ENCODE peak calls at places on chromosome 3, in seven cellular contexts. P, F, S, U, X, Z and E are unnamed samples.

GRCh38 chr3:131794766-131795381 is 239.9 kb downstream of the CPNE4 start:
- DNase-seq in Z (no peak), S (peak; percentile 47), X (peak; percentile 52), U (no peak), F (peak; percentile 51), P (peak; percentile 76), E (peak; percentile 57)

GRCh38 chr3:108305484-108306172 is 9.3 kb downstream of the HHLA2 start:
- DNase-seq in F (no peak), S (no peak), Z (no peak), P (peak; percentile 94), U (peak; percentile 70), X (no peak), E (no peak)

GRCh38 chr3:182325213-182325941 is 467.9 kb upstream of the ATP11B start:
- DNase-seq in U (no peak), F (no peak), P (peak; percentile 45), S (no peak), X (no peak), Z (no peak), E (no peak)

GRCh38 chr3:86785381-86785780 is 205.6 kb downstream of the VGLL3 start:
- DNase-seq in F (no peak), U (no peak), S (no peak), X (peak; percentile 72), Z (no peak), P (peak; percentile 54), E (no peak)

GRCh38 chr3:125175321-125176078 is 37.0 kb downstream of the SLC12A8 start:
- DNase-seq in S (no peak), X (no peak), F (no peak), U (no peak), Z (no peak), P (no peak), E (no peak)

GRCh38 chr3:131350506-131350905 is 31.1 kb upstream of the NUDT16 start:
- DNase-seq in P (peak; percentile 63), Z (no peak), F (no peak), X (peak; percentile 22), U (no peak), S (no peak), E (no peak)

GRCh38 chr3:136804164-136804563 is 14.8 kb upstream of the SLC35G2 start:
- DNase-seq in Z (no peak), U (no peak), P (no peak), F (no peak), S (no peak), X (no peak), E (no peak)

GRCh38 chr3:2628117-2628516 is 482.1 kb downstream of the IL5RA start:
- DNase-seq in X (no peak), U (no peak), S (no peak), Z (no peak), F (no peak), P (no peak), E (no peak)

GRCh38 chr3:120432105-120432860 is 18.5 kb downstream of the FSTL1 start:
- DNase-seq in Z (no peak), S (no peak), F (peak; percentile 63), P (no peak), X (peak; percentile 89), U (no peak), E (peak; percentile 58)

GRCh38 chr3:171066216-171066615 is 39.7 kb upstream of the SLC2A2 start:
- DNase-seq in Z (no peak), X (no peak), P (no peak), F (no peak), U (no peak), S (no peak), E (no peak)

GRCh38 chr3:10025205-10026083 is 793 bp upstream of the FANCD2 start:
- DNase-seq in F (no peak), Z (no peak), P (no peak), S (no peak), U (no peak), X (no peak), E (no peak)
- H3K4me1 ChIP-seq in F (peaks cover 8% of the 10 kb centered on the region), Z (peaks cover 28% of the 10 kb centered on the region), P (peaks cover 27% of the 10 kb centered on the region), S (peaks cover 36% of the 10 kb centered on the region), U (peaks cover 17% of the 10 kb centered on the region), X (peaks cover 12% of the 10 kb centered on the region), E (peaks cover 14% of the 10 kb centered on the region)

GRCh38 chr3:12906916-12907290 is 65.5 kb upstream of the RPL32 start:
- DNase-seq in U (no peak), X (no peak), F (no peak), P (no peak), Z (no peak), S (no peak), E (no peak)
- H3K36me3 ChIP-seq in U (peaks cover 73% of the 10 kb centered on the region), X (peaks cover 70% of the 10 kb centered on the region), F (peaks cover 48% of the 10 kb centered on the region), P (peaks cover 19% of the 10 kb centered on the region), Z (peaks cover 99% of the 10 kb centered on the region), S (peaks cover 99% of the 10 kb centered on the region), E (peaks cover 16% of the 10 kb centered on the region)

DNA sequence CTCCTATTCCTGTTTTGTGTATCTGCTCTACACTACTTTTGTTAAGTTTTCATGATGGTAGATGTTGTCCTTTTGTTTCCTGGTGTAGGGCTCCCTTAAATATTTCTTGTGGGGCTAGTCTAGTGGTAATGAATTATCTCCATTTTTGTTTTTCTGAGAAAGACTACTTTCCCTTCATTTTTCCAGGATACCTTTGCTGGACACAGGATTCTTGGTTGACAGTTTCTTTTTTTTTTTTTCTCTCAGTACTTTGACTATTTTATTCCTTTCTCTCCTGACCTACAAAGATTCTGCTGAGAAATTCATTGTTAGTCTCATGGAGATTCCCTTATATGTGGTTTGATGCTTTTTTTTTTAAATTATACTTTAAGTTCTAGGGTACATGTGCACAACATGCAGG is 38.0 kb downstream of the FAIM start:
- DNase-seq in Z (no peak), P (no peak), X (no peak), S (no peak), U (no peak), F (no peak), E (no peak)
- H3K9me3 ChIP-seq in Z (peaks cover 41% of the 10 kb centered on the region), P (no peaks in the 10 kb centered on the region), X (peaks cover 15% of the 10 kb centered on the region), S (no peaks in the 10 kb centered on the region), U (peaks cover 41% of the 10 kb centered on the region), F (peaks cover 13% of the 10 kb centered on the region), E (no peaks in the 10 kb centered on the region)

DNA sequence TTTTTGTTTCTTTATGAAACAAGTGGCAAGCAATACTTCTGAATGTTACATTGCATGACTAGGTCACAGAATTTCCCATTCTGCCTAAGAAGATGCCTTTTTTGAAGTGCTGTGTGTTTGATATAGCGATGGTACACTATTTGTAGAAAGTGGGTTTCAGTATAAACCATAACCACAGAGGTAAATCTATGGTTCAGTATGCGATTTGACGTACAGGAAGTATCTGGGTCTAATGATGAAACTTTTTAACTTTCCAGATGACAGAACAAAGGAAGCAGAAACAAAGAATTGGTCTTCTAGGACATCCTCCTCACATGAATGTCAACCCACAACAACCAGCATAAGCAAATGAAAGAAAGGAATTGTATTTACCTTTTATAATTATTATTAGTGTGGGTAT is 133.4 kb upstream of the BHLHE40 start:
- DNase-seq in P (no peak), X (no peak), F (no peak), U (no peak), S (no peak), Z (no peak), E (no peak)
- H3K4me1 ChIP-seq in P (no peaks in the 10 kb centered on the region), X (peaks cover 6% of the 10 kb centered on the region), F (no peaks in the 10 kb centered on the region), U (peaks cover 5% of the 10 kb centered on the region), S (peaks cover 50% of the 10 kb centered on the region), Z (peaks cover 20% of the 10 kb centered on the region), E (no peaks in the 10 kb centered on the region)

GRCh38 chr3:37052860-37053259 is 59.5 kb downstream of the MLH1 start:
- DNase-seq in Z (no peak), P (no peak), S (no peak), X (no peak), U (no peak), F (no peak), E (no peak)

GRCh38 chr3:37053337-37053736 is 60.0 kb downstream of the MLH1 start:
- DNase-seq in F (no peak), U (no peak), Z (no peak), S (no peak), X (no peak), P (no peak), E (no peak)

GRCh38 chr3:37053753-37054152 is 60.4 kb downstream of the MLH1 start:
- DNase-seq in S (no peak), X (no peak), U (no peak), Z (no peak), P (no peak), F (no peak), E (no peak)

GRCh38 chr3:37056826-37057225 is 63.5 kb downstream of the MLH1 start:
- DNase-seq in Z (no peak), F (no peak), S (no peak), U (no peak), X (peak; percentile 12), P (no peak), E (no peak)

GRCh38 chr3:37054370-37054769 is 61.1 kb downstream of the MLH1 start:
- DNase-seq in X (peak; percentile 46), P (peak; percentile 63), Z (no peak), U (no peak), F (no peak), S (no peak), E (no peak)
- H3K36me3 ChIP-seq in X (peaks cover 40% of the 10 kb centered on the region), P (peaks cover 57% of the 10 kb centered on the region), Z (peaks cover 100% of the 10 kb centered on the region), U (peaks cover 92% of the 10 kb centered on the region), F (peaks cover 21% of the 10 kb centered on the region), S (peaks cover 87% of the 10 kb centered on the region), E (peaks cover 50% of the 10 kb centered on the region)